ENCODE peak calls at places on chromosomes 3 and 15, in six cellular contexts. D is mesendoderm, F is astrocyte of the spinal cord, M is spleen, G is left lung, K is SJSA1. R is an unnamed sample.

GRCh38 chr3:155252535-155252934 is 40.9 kb downstream of the STRIT1 start:
- DNase-seq in M (no peak), F (peak), K (no peak), D (no peak), G (no peak), R (peak)

GRCh38 chr15:59191855-59192237 is 14.8 kb upstream of the LDHAL6B start:
- DNase-seq in D (no peak), K (peak), M (no peak), G (no peak), F (peak), R (peak)

GRCh38 chr3:152768478-152768877 is 66.5 kb upstream of the P2RY1 start:
- DNase-seq in D (no peak), G (no peak), M (no peak), K (no peak), F (no peak), R (no peak)

GRCh38 chr3:64332461-64333350 is 107.4 kb upstream of the PRICKLE2 start:
- DNase-seq in G (no peak), M (no peak), F (no peak), K (peak), D (no peak), R (no peak)

GRCh38 chr3:59432676-59433075 is 382.9 kb upstream of the CFAP20DC start:
- DNase-seq in F (no peak), M (no peak), K (no peak), D (peak), G (no peak), R (no peak)

GRCh38 chr3:76753599-76753998 is 286.3 kb upstream of the ROBO2 start:
- DNase-seq in K (no peak), G (no peak), M (no peak), F (no peak), D (peak), R (no peak)

GRCh38 chr15:99454941-99455795 is 110.6 kb upstream of the MEF2A start:
- DNase-seq in K (peak), D (peak), F (peak), G (peak), M (no peak), R (peak)

GRCh38 chr15:71296032-71296686 is 180.9 kb downstream of the THSD4 start:
- DNase-seq in F (peak), D (no peak), M (no peak), K (no peak), G (no peak), R (peak)

GRCh38 chr3:122013448-122013925 is 8.6 kb downstream of the ILDR1 start:
- DNase-seq in K (no peak), G (no peak), F (no peak), D (no peak), M (no peak), R (no peak)

GRCh38 chr3:138348107-138348949 is at the start of gene MRAS:
- DNase-seq in G (peak), D (peak), K (peak), F (peak), M (peak), R (no peak)

GRCh38 chr3:100954990-100955389 is 38.2 kb downstream of the ABI3BP start:
- DNase-seq in D (no peak), G (no peak), M (no peak), F (peak), K (no peak), R (peak)

DNA sequence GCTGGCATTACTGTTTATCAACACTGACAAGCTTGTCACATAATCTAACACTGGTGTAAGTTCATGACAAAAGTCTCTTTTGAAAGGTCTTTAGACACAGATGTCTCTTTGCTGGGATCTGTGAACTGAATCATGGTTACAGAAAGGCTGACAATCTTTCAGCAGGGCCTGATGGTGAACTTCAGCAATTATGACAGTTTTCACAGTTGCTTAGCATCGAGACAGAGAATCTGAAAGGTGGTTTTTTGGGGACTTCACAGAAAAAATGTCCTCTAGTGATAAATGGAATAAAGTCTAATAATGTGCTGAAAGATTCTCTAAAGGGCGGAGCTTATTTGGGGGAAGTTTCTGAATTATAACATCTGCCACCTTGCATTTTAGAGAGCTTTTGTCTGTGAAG is 32.3 kb downstream of the CLDN1 start:
- DNase-seq in F (no peak), K (no peak), M (no peak), D (no peak), G (no peak), R (no peak)
- H3K4me3 ChIP-seq in F (no peak), K (no peak), M (no peak), D (no peak), G (no peak), R (no peak)

DNA sequence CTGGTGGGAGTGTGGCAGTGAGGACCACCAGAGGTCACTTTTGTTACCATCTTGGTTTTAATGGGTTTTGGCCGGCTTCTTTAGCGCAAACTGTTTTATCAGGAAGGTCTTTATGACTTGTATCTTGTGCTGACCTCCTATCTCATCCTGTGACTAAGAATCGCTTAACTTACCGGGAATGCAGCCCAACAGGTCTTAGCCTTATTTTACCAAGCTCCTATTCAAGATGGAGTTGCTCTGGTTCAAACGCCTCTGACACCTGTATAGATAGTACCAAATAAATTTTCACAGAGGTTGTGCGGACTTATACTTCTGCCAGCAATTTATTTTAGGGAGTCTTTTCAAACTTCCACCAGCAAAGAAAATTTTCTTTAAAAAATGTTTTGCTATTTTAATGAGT is 13.6 kb upstream of the SLCO3A1 start:
- DNase-seq in D (peak), G (no peak), M (no peak), F (no peak), K (no peak), R (no peak)
- H3K4me3 ChIP-seq in D (no peak), G (no peak), M (no peak), F (no peak), K (no peak), R (no peak)

GRCh38 chr15:57322602-57323250 is 53.6 kb upstream of the CGNL1 start:
- DNase-seq in M (peak), K (no peak), D (no peak), G (no peak), F (no peak), R (no peak)
- H3K4me3 ChIP-seq in M (no peak), K (no peak), D (no peak), G (no peak), F (no peak), R (no peak)

GRCh38 chr3:6657591-6657990 is 203.3 kb upstream of the GRM7 start:
- DNase-seq in G (no peak), F (no peak), K (no peak), D (no peak), M (no peak), R (no peak)
- H3K4me3 ChIP-seq in G (no peak), F (no peak), K (no peak), D (no peak), M (no peak), R (no peak)

GRCh38 chr3:40350529-40350928 is 36.5 kb upstream of the ENTPD3 start:
- DNase-seq in F (no peak), G (no peak), K (no peak), D (peak), M (no peak), R (no peak)
- H3K4me3 ChIP-seq in F (no peak), G (no peak), K (no peak), D (no peak), M (no peak), R (no peak)

GRCh38 chr3:143674100-143674968 is 173.9 kb downstream of the SLC9A9 start:
- DNase-seq in G (peak), K (peak), D (peak), M (peak), F (peak), R (peak)
- H3K4me3 ChIP-seq in G (no peak), K (no peak), D (no peak), M (no peak), F (no peak), R (no peak)

GRCh38 chr15:101187820-101188516 is 63.9 kb downstream of the CHSY1 start:
- DNase-seq in G (no peak), D (peak), F (peak), K (peak), M (no peak), R (peak)
- H3K4me3 ChIP-seq in G (no peak), D (no peak), F (peak), K (peak), M (peak), R (peak)

DNA sequence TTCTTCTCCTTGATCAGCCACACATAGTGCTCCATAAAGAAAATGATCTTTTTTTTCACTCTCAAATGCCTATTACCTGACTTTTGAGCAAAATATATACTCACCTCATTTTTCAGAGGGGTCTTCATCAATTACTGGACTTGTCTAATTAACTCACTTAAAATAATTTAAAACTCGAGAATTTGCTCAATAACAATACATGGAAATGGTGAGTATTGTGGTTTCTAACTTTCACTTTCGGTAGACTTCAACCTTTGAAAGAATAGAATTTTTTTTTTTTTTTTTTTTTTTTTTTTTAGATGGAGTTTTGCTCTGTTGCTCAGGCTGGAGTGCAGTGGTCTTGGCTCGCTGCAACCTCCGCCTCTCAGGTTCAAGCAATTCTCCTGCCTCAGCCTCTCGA is 17.7 kb upstream of the EPHB1 start:
- DNase-seq in D (no peak), M (no peak), F (no peak), K (no peak), G (no peak), R (no peak)
- H3K4me3 ChIP-seq in D (no peak), M (no peak), F (no peak), K (no peak), G (no peak), R (no peak)

DNA sequence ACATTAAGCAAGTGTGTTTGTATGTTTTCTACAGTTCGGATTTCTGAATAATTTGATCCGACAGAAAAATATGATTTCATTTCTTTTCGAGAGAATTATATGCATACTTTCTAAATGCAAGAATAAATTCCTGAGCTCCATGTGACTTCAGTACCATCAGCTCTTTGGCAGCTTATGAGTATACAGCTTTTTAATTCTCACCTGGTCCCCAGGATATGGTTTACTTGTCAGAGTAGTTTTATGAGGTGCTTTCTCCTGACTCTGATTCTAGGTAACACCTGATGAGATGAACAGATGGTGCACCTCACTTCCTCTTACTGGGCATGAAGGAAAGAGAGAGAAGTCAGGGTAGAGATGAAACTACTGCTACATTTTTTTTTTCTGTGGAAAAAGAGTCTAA is 3.1 kb downstream of the HGD start:
- DNase-seq in K (no peak), D (no peak), G (no peak), M (no peak), F (no peak), R (no peak)
- H3K4me3 ChIP-seq in K (no peak), D (no peak), G (no peak), M (no peak), F (no peak), R (no peak)

GRCh38 chr3:124779751-124780191 is 49.5 kb downstream of the UMPS start:
- DNase-seq in G (no peak), D (no peak), K (no peak), F (no peak), M (no peak), R (no peak)

GRCh38 chr3:124779116-124779515 is 48.9 kb downstream of the UMPS start:
- DNase-seq in F (no peak), K (no peak), M (peak), G (no peak), D (no peak), R (no peak)

GRCh38 chr3:124781706-124782376 is 51.6 kb downstream of the UMPS start:
- DNase-seq in D (no peak), G (no peak), M (peak), F (no peak), K (no peak), R (no peak)

GRCh38 chr3:124780767-124781485 is 50.7 kb downstream of the UMPS start:
- DNase-seq in K (peak), F (peak), G (no peak), M (peak), D (peak), R (peak)

DNA sequence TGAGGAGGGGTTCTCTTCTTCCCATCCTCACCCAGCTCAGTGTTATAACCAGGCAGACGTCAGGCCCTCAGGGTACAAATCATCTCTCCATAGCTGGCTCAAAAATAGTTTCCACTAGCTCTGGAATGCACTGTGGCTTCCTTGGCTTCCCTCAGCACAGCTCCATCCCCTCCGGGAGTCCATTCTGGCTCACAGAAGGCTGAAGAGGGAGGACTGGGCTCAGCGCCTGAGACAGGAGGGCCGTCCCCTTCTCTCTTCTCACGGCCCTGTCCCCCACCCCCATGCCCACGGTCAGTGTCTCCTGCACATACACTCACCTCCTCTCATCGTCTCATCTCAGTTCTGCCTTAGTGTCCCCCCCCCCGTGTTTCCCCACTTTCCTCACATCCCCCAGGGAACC is 50.1 kb downstream of the UMPS start:
- DNase-seq in K (peak), F (peak), D (peak), M (no peak), G (no peak), R (peak)
- H3K4me3 ChIP-seq in K (no peak), F (no peak), D (no peak), M (no peak), G (no peak), R (no peak)

R was measured in skeletal muscle cell.